ENCODE peak calls at places on chromosomes 13 and 19, in six cellular contexts. Q is uterus, T is kidney, G is upper lobe of left lung, J is trophoblast cell, D is stomach. P is an unnamed sample.

GRCh38 chr19:40719414-40719894 is 2.5 kb downstream of the ITPKC start:
- DNase-seq in Q (no peak), T (no peak), G (peak), J (peak), D (no peak), P (no peak)

GRCh38 chr19:4669723-4670480 is at the start of gene MYDGF:
- DNase-seq in Q (peak), T (peak), G (peak), J (peak), D (peak), P (peak)

GRCh38 chr19:51810228-51810627 is 15.3 kb downstream of the FPR3 start:
- DNase-seq in Q (no peak), T (no peak), G (no peak), J (peak), D (no peak), P (no peak)

GRCh38 chr19:15379996-15380647 is 535 bp upstream of the AKAP8 start:
- DNase-seq in Q (peak), T (peak), G (peak), J (peak), D (peak), P (no peak)

GRCh38 chr19:35079826-35080225 is 35.8 kb upstream of the FXYD3 start:
- DNase-seq in Q (no peak), T (no peak), G (no peak), J (no peak), D (no peak), P (no peak)

GRCh38 chr13:23673354-23673753 is 103.1 kb downstream of the TNFRSF19 start:
- DNase-seq in Q (peak), T (no peak), G (no peak), J (peak), D (no peak), P (no peak)

GRCh38 chr19:50419022-50419579 is 363 bp downstream of the SPIB start:
- DNase-seq in Q (no peak), T (no peak), G (no peak), J (no peak), D (no peak), P (no peak)

GRCh38 chr13:24185591-24186232 is 25.2 kb downstream of the SPATA13 start:
- DNase-seq in Q (no peak), T (no peak), G (no peak), J (no peak), D (no peak), P (no peak)

GRCh38 chr19:33796164-33797100 is at the start of gene KCTD15:
- DNase-seq in Q (peak), T (peak), G (no peak), J (peak), D (peak), P (peak)

GRCh38 chr13:27965740-27966640 is 3.1 kb downstream of the CDX2 start:
- DNase-seq in Q (no peak), T (no peak), G (no peak), J (no peak), D (peak), P (no peak)

GRCh38 chr19:33052352-33052972 is 12.2 kb downstream of the RHPN2 start:
- DNase-seq in Q (peak), T (no peak), G (no peak), J (peak), D (peak), P (peak)

GRCh38 chr19:44685877-44686276 is 13.1 kb upstream of the CEACAM16 start:
- DNase-seq in Q (no peak), T (no peak), G (peak), J (no peak), D (no peak), P (no peak)

GRCh38 chr19:10797541-10798256 is 38.3 kb downstream of the TMED1 start:
- DNase-seq in Q (no peak), T (no peak), G (no peak), J (no peak), D (no peak), P (no peak)

GRCh38 chr13:65653548-65654078 is 1576.5 kb downstream of the PCDH9 start:
- DNase-seq in Q (no peak), T (no peak), G (no peak), J (no peak), D (no peak), P (no peak)

GRCh38 chr13:103403814-103404213 is 337.6 kb upstream of the SLC10A2 start:
- DNase-seq in Q (no peak), T (no peak), G (no peak), J (no peak), D (no peak), P (no peak)

GRCh38 chr13:63344711-63345110 is 1929.1 kb upstream of the PCDH20 start:
- DNase-seq in Q (no peak), T (no peak), G (no peak), J (no peak), D (no peak), P (no peak)

GRCh38 chr19:958967-959685 is 25.0 kb upstream of the WDR18 start:
- DNase-seq in Q (no peak), T (no peak), G (no peak), J (peak), D (no peak), P (no peak)

GRCh38 chr19:2575734-2576481 is 100.0 kb downstream of the GADD45B start:
- DNase-seq in Q (peak), T (peak), G (no peak), J (peak), D (peak), P (peak)

GRCh38 chr13:37187611-37188010 is 82.1 kb upstream of the CSNK1A1L start:
- DNase-seq in Q (no peak), T (no peak), G (no peak), J (no peak), D (no peak), P (no peak)

GRCh38 chr13:75770164-75771145 is 134.3 kb downstream of the LMO7 start:
- DNase-seq in Q (no peak), T (no peak), G (no peak), J (peak), D (no peak), P (no peak)

GRCh38 chr19:34178276-34178614 is 5.9 kb downstream of the LSM14A start:
- DNase-seq in Q (no peak), T (no peak), G (no peak), J (no peak), D (no peak), P (no peak)

GRCh38 chr13:83716121-83716520 is 166.2 kb downstream of the SLITRK1 start:
- DNase-seq in Q (no peak), T (peak), G (no peak), J (no peak), D (no peak), P (no peak)

GRCh38 chr19:410243-410781 is 1.4 kb upstream of the C2CD4C start:
- DNase-seq in Q (no peak), T (no peak), G (peak), J (no peak), D (no peak), P (no peak)

GRCh38 chr13:106561551-106562170 is 6.3 kb downstream of the ARGLU1 start:
- DNase-seq in Q (no peak), T (no peak), G (no peak), J (no peak), D (no peak), P (no peak)

GRCh38 chr13:114004416-114005205 is 30.7 kb upstream of the C13orf46 start:
- DNase-seq in Q (no peak), T (peak), G (no peak), J (no peak), D (peak), P (peak)

GRCh38 chr13:51643882-51644281 is 59.6 kb downstream of the WDFY2 start:
- DNase-seq in Q (no peak), T (no peak), G (no peak), J (no peak), D (no peak), P (no peak)

GRCh38 chr13:98535501-98536357 is 41.2 kb downstream of the STK24 start:
- DNase-seq in Q (no peak), T (no peak), G (no peak), J (peak), D (no peak), P (no peak)

GRCh38 chr19:45056831-45057230 is 18.0 kb downstream of the CLASRP start:
- DNase-seq in Q (no peak), T (no peak), G (no peak), J (no peak), D (no peak), P (no peak)

GRCh38 chr13:26983533-26984315 is 187.9 kb downstream of the USP12 start:
- DNase-seq in Q (no peak), T (no peak), G (no peak), J (peak), D (no peak), P (no peak)

GRCh38 chr13:103671547-103671946 is 605.3 kb upstream of the SLC10A2 start:
- DNase-seq in Q (no peak), T (no peak), G (no peak), J (peak), D (no peak), P (no peak)

GRCh38 chr19:42032428-42032827 is 37.6 kb downstream of the GRIK5 start:
- DNase-seq in Q (no peak), T (no peak), G (no peak), J (no peak), D (no peak), P (no peak)

GRCh38 chr19:3656073-3656746 is 29.6 kb upstream of the CACTIN start:
- DNase-seq in Q (no peak), T (no peak), G (no peak), J (no peak), D (no peak), P (no peak)

GRCh38 chr13:61777281-61777680 is 361.6 kb upstream of the PCDH20 start:
- DNase-seq in Q (no peak), T (no peak), G (no peak), J (no peak), D (no peak), P (no peak)

GRCh38 chr19:45474941-45475516 is 7.2 kb downstream of the FOSB start:
- DNase-seq in Q (no peak), T (no peak), G (no peak), J (peak), D (no peak), P (no peak)

GRCh38 chr19:43416951-43417623 is 2.4 kb downstream of the TEX101 start:
- DNase-seq in Q (no peak), T (no peak), G (no peak), J (no peak), D (no peak), P (no peak)

GRCh38 chr19:10749435-10750384 is 31.8 kb downstream of the DNM2 start:
- DNase-seq in Q (no peak), T (peak), G (peak), J (peak), D (peak), P (no peak)

GRCh38 chr19:8494158-8494557 is 8.3 kb downstream of the PRAM1 start:
- DNase-seq in Q (no peak), T (no peak), G (peak), J (no peak), D (no peak), P (no peak)

GRCh38 chr13:42271337-42272114 is 426 bp upstream of the AKAP11 start:
- DNase-seq in Q (peak), T (peak), G (peak), J (peak), D (peak), P (peak)

GRCh38 chr13:42270160-42270856 is 1.6 kb upstream of the AKAP11 start:
- DNase-seq in Q (no peak), T (no peak), G (no peak), J (no peak), D (no peak), P (no peak)

GRCh38 chr13:42272776-42273175 is 824 bp downstream of the AKAP11 start:
- DNase-seq in Q (no peak), T (no peak), G (no peak), J (no peak), D (no peak), P (no peak)

GRCh38 chr13:42270857-42271215 is 1.1 kb upstream of the AKAP11 start:
- DNase-seq in Q (no peak), T (no peak), G (no peak), J (no peak), D (no peak), P (no peak)

GRCh38 chr13:42272115-42272756 is at the start of gene AKAP11:
- DNase-seq in Q (peak), T (no peak), G (peak), J (peak), D (peak), P (no peak)
- H3K4me3 ChIP-seq in Q (peak), T (peak), G (peak), J (peak), D (peak), P (peak)

DNA sequence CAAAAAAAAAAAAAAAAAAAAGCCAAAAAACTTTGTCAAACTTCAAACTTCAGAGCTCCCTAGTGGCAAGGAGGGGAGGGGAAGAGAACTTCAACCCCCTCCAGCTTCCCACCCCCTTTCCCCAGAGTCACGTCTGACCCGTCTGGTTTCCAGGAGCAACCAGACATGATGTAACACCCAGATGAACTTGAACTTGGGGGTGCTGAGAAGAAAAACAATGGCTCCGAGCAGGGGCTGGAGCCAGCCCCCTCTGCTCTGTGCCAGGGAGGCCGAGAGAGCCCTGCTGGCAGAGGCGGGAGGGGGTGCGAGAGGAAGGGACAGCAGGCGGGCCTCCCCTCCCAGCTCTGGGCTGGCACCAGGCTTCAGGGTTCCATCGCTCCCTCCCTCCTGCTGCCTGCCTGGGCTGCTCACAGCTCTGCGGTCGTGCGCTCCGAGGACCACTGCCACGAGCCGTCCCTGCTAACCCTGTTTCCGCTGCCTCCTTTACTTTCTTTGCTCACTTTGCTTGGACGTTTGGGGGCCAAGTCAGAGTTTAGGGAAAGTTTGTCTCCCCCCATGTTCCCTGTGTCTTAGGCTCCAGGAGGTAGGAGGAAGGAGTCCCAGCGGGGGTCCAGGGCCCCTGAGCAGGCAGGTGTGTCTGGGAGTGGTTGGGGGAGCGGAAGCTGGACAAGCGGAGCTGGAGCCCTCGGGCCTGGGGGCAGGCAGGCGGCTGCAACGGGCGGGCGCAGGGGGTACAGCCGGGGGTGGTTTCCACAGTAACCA is 11.1 kb downstream of the LYL1 start:
- DNase-seq in Q (peak), T (no peak), G (no peak), J (no peak), D (no peak), P (peak)
- H3K27ac ChIP-seq in Q (peak), T (peak), G (peak), J (no peak), D (peak), P (peak)

GRCh38 chr19:55482128-55482961 is 2.6 kb upstream of the NAT14 start:
- DNase-seq in Q (no peak), T (no peak), G (no peak), J (no peak), D (no peak), P (no peak)
- H3K4me3 ChIP-seq in Q (no peak), T (no peak), G (no peak), J (no peak), D (no peak), P (no peak)

DNA sequence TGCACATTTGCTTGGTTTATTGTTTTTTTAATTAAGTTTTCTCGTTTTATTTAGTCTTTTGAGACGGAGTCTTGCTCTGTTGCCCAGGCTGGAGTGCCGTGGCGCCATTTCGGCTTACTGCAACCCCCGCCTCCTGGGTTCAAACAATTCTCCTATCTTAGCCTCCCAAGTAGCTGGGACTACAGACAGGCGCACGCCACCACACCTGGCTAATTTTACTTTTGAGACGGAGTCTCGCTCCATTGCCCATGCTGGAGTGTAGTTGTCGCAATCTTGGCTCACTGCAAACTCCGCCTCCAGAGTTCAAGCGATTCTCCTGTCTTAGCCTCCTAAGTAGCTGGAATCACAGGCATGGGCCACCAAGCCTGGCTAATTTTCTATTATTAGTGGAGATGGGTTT is 1.3 kb downstream of the RPS9 start:
- DNase-seq in Q (no peak), T (peak), G (no peak), J (no peak), D (no peak), P (no peak)
- H3K27ac ChIP-seq in Q (peak), T (peak), G (peak), J (no peak), D (peak), P (no peak)

GRCh38 chr19:47444388-47444821 is 25.1 kb upstream of the MEIS3 start:
- DNase-seq in Q (no peak), T (no peak), G (no peak), J (peak), D (no peak), P (no peak)

GRCh38 chr19:47445527-47445926 is 26.2 kb downstream of the SLC8A2 start:
- DNase-seq in Q (no peak), T (no peak), G (no peak), J (no peak), D (no peak), P (no peak)

GRCh38 chr19:47447470-47448359 is 24.0 kb downstream of the SLC8A2 start:
- DNase-seq in Q (peak), T (peak), G (peak), J (peak), D (peak), P (peak)

GRCh38 chr19:47446534-47447469 is 24.9 kb downstream of the SLC8A2 start:
- DNase-seq in Q (peak), T (peak), G (peak), J (no peak), D (peak), P (no peak)

DNA sequence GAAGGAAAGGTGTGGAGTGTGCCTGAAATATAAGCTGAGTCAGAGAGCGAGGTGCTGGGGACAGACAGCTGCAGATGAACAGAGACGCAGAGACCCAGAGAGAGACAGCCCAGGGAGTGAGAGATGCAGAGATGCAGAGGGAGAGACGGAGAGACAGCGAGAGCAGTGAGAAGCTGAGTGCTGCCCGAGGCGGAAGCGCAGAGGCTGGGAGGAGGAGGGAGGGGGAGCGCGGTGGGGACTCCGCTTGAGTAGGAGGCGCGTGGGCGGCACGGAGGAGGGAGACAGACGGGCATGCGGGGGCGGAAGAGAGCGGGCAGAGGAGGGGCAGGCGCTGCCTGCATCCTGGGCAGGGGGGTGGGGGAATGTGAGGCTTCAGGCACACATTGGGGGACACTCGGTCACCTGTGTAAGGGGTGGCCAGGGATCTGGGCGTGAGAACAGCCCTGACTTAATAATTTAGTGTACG is 25.7 kb downstream of the SLC8A2 start:
- DNase-seq in Q (peak), T (peak), G (peak), J (no peak), D (peak), P (peak)
- H3K4me3 ChIP-seq in Q (no peak), T (no peak), G (no peak), J (no peak), D (no peak), P (no peak)

GRCh38 chr13:48901786-48902185 is 73.9 kb upstream of the FNDC3A start:
- DNase-seq in Q (no peak), T (no peak), G (no peak), J (peak), D (no peak), P (no peak)
- H3K27ac ChIP-seq in Q (no peak), T (no peak), G (no peak), J (no peak), D (no peak), P (no peak)

GRCh38 chr13:30805132-30805537 is 69.8 kb downstream of the ALOX5AP start:
- DNase-seq in Q (no peak), T (no peak), G (no peak), J (no peak), D (no peak), P (no peak)
- H3K4me3 ChIP-seq in Q (no peak), T (no peak), G (no peak), J (no peak), D (no peak), P (no peak)

DNA sequence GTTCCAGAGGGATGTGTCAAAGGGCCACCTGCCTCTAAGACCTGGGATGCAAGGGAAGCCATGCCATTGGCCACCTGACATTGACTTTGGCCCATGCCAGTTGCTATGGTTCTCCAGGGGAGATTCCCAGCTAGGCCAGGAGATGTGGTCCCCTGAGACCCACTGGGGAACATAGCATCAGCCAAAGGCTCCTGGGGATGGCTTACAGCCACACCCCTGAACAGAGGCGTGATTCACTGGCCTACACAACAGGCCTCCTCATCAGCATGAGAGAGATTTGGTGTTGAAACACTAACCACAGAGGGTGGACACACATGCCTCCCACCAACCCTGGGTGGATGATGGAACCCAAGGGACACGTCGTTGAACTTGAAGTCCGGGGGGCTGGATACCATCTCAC is 14.4 kb downstream of the IQCN start:
- DNase-seq in Q (no peak), T (no peak), G (no peak), J (peak), D (no peak), P (no peak)
- H3K27ac ChIP-seq in Q (no peak), T (no peak), G (no peak), J (no peak), D (no peak), P (no peak)